ENCODE peak calls at places on chromosomes 16 and 17, in seven cellular contexts. D is left ventricle myocardium inferior; X is Peyer's patch; A is lower leg skin; S is CD8-positive, alpha-beta T cell; H is ascending aorta; N is hepatocyte. P is an unnamed sample.

GRCh38 chr17:2138768-2139167 is 83.9 kb downstream of the HIC1 start:
- DNase-seq in H (no peak), A (peak; percentile 68), N (peak; percentile 35), S (no peak), D (no peak), X (no peak), P (peak; percentile 78)

GRCh38 chr17:37054894-37055293 is 106.1 kb downstream of the AATF start:
- DNase-seq in A (no peak), D (no peak), N (no peak), H (no peak), S (no peak), X (no peak), P (no peak)

GRCh38 chr16:26645629-26646028 is 421.1 kb upstream of the C16orf82 start:
- DNase-seq in H (no peak), A (no peak), S (no peak), N (peak; percentile 68), X (no peak), D (no peak), P (peak; percentile 22)

GRCh38 chr17:35969558-35970442 is 11.5 kb downstream of the CCL16 start:
- DNase-seq in D (peak; percentile 42), A (peak; percentile 93), N (peak; percentile 93), X (peak; percentile 73), S (peak; percentile 84), H (no peak), P (peak; percentile 85)

GRCh38 chr16:62955033-62955349 is 918.8 kb upstream of the CDH8 start:
- DNase-seq in S (no peak), A (no peak), D (no peak), N (no peak), X (no peak), H (no peak), P (no peak)

GRCh38 chr16:20001856-20002707 is 71.6 kb downstream of the GPR139 start:
- DNase-seq in N (no peak), D (no peak), H (no peak), S (no peak), X (no peak), A (no peak), P (no peak)

GRCh38 chr17:74452841-74453661 is 13.4 kb upstream of the CD300A start:
- DNase-seq in D (no peak), N (peak; percentile 40), H (no peak), X (no peak), A (no peak), S (no peak), P (no peak)

GRCh38 chr17:3035256-3035967 is 28.0 kb downstream of the OR1D5 start:
- DNase-seq in D (no peak), X (no peak), N (no peak), S (peak; percentile 38), H (no peak), A (peak; percentile 78), P (no peak)

GRCh38 chr16:58087209-58087913 is 41.8 kb downstream of the CFAP20 start:
- DNase-seq in S (no peak), N (no peak), A (no peak), H (no peak), D (no peak), X (no peak), P (no peak)

GRCh38 chr16:55832788-55833583 is at the start of gene CES1:
- DNase-seq in D (peak; percentile 89), S (peak; percentile 5), H (no peak), X (no peak), A (peak; percentile 92), N (peak; percentile 58), P (no peak)

GRCh38 chr17:45129426-45129939 is 2.8 kb downstream of the PLCD3 start:
- DNase-seq in S (no peak), N (peak; percentile 89), H (no peak), A (no peak), X (no peak), D (peak; percentile 47), P (no peak)

GRCh38 chr17:48612854-48613691 is 2.0 kb downstream of the HOXB8 start:
- DNase-seq in S (no peak), D (no peak), N (peak; percentile 61), X (no peak), H (no peak), A (peak; percentile 91), P (peak; percentile 40)

GRCh38 chr17:9932481-9932880 is 27.4 kb upstream of the RCVRN start:
- DNase-seq in H (no peak), S (no peak), X (no peak), A (no peak), N (peak; percentile 48), D (no peak), P (no peak)

GRCh38 chr17:82269138-82269881 is 4.2 kb downstream of the CSNK1D start:
- DNase-seq in N (no peak), S (no peak), D (no peak), H (no peak), X (no peak), A (no peak), P (no peak)
- H3K4me3 ChIP-seq in N (no peak overlapping the region), S (peak overlapping the region; percentile 5), D (no peak overlapping the region), H (no peak overlapping the region), X (no peak overlapping the region), A (no peak overlapping the region), P (no peak overlapping the region)

DNA sequence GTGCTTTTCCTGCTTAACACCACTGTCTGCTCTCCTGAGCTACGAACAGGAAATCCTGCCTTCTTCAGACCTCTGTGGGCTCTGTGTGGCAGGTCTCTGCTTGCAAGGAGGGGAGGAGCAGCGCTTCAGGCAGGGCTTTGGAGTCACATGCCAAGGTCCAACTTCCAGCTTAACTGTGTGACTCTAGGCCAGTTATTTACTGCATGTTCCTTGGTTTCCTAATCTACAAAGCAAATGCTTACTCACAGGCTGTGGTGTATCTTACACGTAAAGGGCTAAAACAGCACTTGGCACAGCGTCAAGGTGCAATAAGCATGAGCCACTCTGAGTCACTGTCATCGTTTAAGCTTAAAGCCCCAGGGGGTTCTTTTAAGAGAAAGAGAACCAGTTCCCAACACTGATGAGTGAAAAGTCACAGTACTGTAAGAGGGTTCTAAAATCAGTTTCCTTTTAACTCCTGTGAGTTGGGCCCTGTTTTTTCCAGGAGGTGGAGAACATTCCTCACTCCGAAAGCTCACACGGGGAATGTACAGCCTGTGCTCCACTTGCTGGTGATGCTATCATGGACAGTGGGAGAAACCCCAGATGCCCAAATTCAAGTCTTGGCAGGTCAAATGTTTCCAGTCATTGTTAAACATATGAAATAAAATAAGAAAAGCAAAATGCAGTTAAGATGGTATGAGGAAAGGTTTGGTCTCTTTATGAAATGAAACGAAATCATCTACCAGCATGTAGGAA is 54.1 kb upstream of the BCAR1 start:
- DNase-seq in A (peak; percentile 96), D (peak; percentile 40), X (peak; percentile 17), H (peak; percentile 62), S (peak; percentile 52), N (peak; percentile 95), P (peak; percentile 72)
- TF ChIP-seq CTCF in A (no peak), D (no peak), X (no peak), H (no peak), S (no peak), N (no peak), P (no peak)

GRCh38 chr16:47567321-47567720 is 106.2 kb downstream of the PHKB start:
- DNase-seq in D (no peak), S (no peak), N (no peak), A (no peak), H (no peak), X (no peak), P (no peak)

GRCh38 chr16:47571049-47571448 is 109.9 kb downstream of the PHKB start:
- DNase-seq in N (no peak), A (no peak), X (no peak), D (no peak), S (no peak), H (no peak), P (peak; percentile 19)

GRCh38 chr16:47561286-47561685 is 100.2 kb downstream of the PHKB start:
- DNase-seq in D (no peak), S (no peak), A (no peak), H (no peak), X (no peak), N (no peak), P (no peak)

GRCh38 chr16:47568355-47568754 is 107.2 kb downstream of the PHKB start:
- DNase-seq in H (no peak), D (no peak), A (no peak), N (no peak), X (no peak), S (no peak), P (no peak)

GRCh38 chr16:47565454-47565853 is 104.3 kb downstream of the PHKB start:
- DNase-seq in N (no peak), X (peak; percentile 31), A (peak; percentile 90), D (peak; percentile 73), H (peak; percentile 29), S (no peak), P (peak; percentile 33)
- H3K4me3 ChIP-seq in N (no peak overlapping the region), X (no peak overlapping the region), A (no peak overlapping the region), D (no peak overlapping the region), H (no peak overlapping the region), S (no peak overlapping the region), P (no peak overlapping the region)

DNA sequence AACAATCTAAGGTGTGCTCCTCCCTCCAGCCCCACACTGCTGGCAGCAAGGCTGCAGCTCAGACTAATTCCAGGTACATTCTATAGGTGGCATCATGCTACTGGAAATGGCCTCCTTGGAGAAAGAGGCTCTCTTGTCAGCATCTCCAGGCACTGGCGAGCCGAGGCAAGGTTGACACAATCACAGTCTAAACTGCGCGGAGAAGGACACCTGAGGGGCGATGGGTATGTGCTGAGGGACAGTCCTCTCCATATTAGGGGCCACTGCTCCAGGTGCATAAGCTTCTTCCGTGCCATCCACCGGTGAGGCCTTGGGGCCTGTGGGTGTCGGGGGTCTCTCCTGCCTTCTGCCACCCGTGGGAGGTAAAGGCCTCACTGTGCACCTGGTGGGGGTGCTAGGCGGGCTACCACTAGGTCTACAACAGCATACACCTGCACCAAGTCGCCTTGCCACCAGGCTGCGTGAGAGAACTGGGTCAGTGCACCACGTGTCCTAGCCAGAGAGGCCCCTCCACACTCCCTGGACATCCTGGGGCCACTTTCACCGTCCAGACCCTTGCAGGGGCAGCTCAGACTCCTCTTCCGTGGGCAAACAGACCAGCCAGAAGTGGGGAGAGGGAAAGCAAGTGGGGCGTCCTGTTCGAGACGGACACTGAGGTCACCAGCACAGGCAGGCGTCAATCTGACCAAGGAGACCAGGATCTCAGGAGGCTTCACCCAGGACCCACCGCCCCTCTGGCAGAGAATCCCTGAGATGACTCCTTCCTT is 12.1 kb upstream of the CBX8 start:
- DNase-seq in D (no peak), X (no peak), A (no peak), S (no peak), N (peak; percentile 75), H (no peak), P (peak; percentile 61)
- TF ChIP-seq CTCF in D (peak; percentile 50), X (peak; percentile 71), A (no peak), S (no peak), N (peak; percentile 54), H (no peak), P (peak; percentile 40)

GRCh38 chr16:23826528-23827244 is 9.1 kb upstream of the PRKCB start:
- DNase-seq in H (no peak), N (no peak), S (peak; percentile 58), X (peak; percentile 34), D (no peak), A (peak; percentile 3), P (peak; percentile 87)
- H3K4me3 ChIP-seq in H (no peak overlapping the region), N (no peak overlapping the region), S (peak overlapping the region; percentile 19), X (no peak overlapping the region), D (no peak overlapping the region), A (no peak overlapping the region), P (no peak overlapping the region)